ENCODE peak calls at places on chromosomes 4 and X, in four cellular contexts. I is GM12865, F is AG10803, C is mesothelial cell of epicardium. S is an unnamed sample.

GRCh38 chrX:74449322-74449936 is 28.1 kb downstream of the SLC16A2 start:
- DNase-seq in C (no peak), F (no peak), I (no peak), S (no peak)

GRCh38 chrX:2960861-2961515 is 31.8 kb upstream of the ARSD start:
- DNase-seq in F (no peak), C (no peak), I (no peak), S (no peak)

GRCh38 chr4:142351958-142352357 is 494.1 kb downstream of the INPP4B start:
- DNase-seq in F (no peak), C (no peak), I (no peak), S (no peak)

GRCh38 chr4:24763631-24764302 is 31.6 kb upstream of the SOD3 start:
- DNase-seq in C (no peak), I (no peak), F (peak), S (peak)

GRCh38 chr4:86178216-86178615 is 181.6 kb downstream of the MAPK10 start:
- DNase-seq in C (no peak), I (no peak), F (no peak), S (no peak)

GRCh38 chrX:15737188-15737956 is 698 bp upstream of the CA5B start:
- DNase-seq in F (no peak), C (no peak), I (peak), S (no peak)

GRCh38 chrX:47683171-47684145 is 24.5 kb upstream of the UXT start:
- DNase-seq in C (no peak), I (no peak), F (no peak), S (no peak)

GRCh38 chrX:17547658-17548057 is 172.7 kb downstream of the NHS start:
- DNase-seq in I (peak), C (no peak), F (peak), S (peak)

GRCh38 chr4:38860788-38861424 is 4.3 kb upstream of the TLR6 start:
- DNase-seq in C (no peak), F (peak), I (peak), S (no peak)

GRCh38 chr4:44629280-44629866 is 22.1 kb downstream of the YIPF7 start:
- DNase-seq in F (peak), I (peak), C (peak), S (peak)

GRCh38 chr4:38672247-38673071 is 8.5 kb downstream of the KLF3 start:
- DNase-seq in I (no peak), F (no peak), C (no peak), S (no peak)

GRCh38 chr4:164606478-164606877 is 147.5 kb upstream of the SMIM31 start:
- DNase-seq in I (peak), F (no peak), C (no peak), S (no peak)

GRCh38 chr4:24772061-24772705 is 23.2 kb upstream of the SOD3 start:
- DNase-seq in I (no peak), F (peak), C (no peak), S (no peak)

GRCh38 chrX:39242187-39242586 is 440.9 kb downstream of the MID1IP1 start:
- DNase-seq in F (no peak), I (peak), C (no peak), S (no peak)

GRCh38 chr4:12583286-12583685 is 900.9 kb downstream of the RAB28 start:
- DNase-seq in I (no peak), C (no peak), F (no peak), S (no peak)

GRCh38 chr4:74055498-74055897 is 17.0 kb upstream of the CXCL3 start:
- DNase-seq in I (no peak), F (no peak), C (no peak), S (no peak)

GRCh38 chrX:38108364-38108763 is 102.0 kb downstream of the SYTL5 start:
- DNase-seq in C (no peak), F (no peak), I (no peak), S (no peak)

GRCh38 chrX:103607385-103608304 is at the start of gene TCEAL3:
- DNase-seq in I (peak), C (peak), F (peak), S (no peak)
- TF ChIP-seq CTCF in I (no peak), C (no peak), F (no peak), S (no peak)

GRCh38 chr4:179625391-179625790 is 2183.2 kb upstream of the AGA start:
- DNase-seq in C (no peak), F (no peak), I (no peak), S (no peak)
- TF ChIP-seq CTCF in C (no peak), F (no peak), I (no peak), S (no peak)

GRCh38 chr4:113077611-113078010 is 28.2 kb downstream of the ANK2 start:
- DNase-seq in F (no peak), I (no peak), C (no peak), S (no peak)
- TF ChIP-seq CTCF in F (no peak), I (no peak), C (no peak), S (no peak)

DNA sequence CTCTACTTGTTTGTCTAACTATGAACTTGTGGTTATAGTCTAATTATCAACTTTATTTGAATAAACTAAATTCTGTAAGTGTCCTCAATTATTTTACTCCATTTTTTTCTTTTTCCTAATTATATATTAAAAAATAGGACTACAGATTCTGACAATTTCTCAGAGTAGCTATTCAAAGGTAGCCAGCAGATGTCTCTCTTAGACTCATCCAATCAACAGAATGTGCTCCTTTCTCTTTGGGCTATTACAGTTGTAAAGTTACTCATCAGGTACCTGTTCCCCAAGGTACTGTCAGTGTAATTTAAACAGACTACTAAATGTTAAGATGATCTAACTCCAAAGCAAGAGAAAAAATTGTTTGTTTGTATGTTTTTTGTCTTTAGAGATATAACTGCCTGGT is 248.6 kb downstream of the PCDH18 start:
- DNase-seq in I (no peak), F (peak), C (no peak), S (peak)
- TF ChIP-seq CTCF in I (no peak), F (peak), C (no peak), S (peak)

GRCh38 chrX:112731793-112732192 is 52.1 kb upstream of the LHFPL1 start:
- DNase-seq in I (peak), F (peak), C (no peak), S (no peak)
- TF ChIP-seq CTCF in I (peak), F (peak), C (no peak), S (no peak)

GRCh38 chr4:21192367-21192766 is 492.1 kb downstream of the PACRGL start:
- DNase-seq in C (no peak), F (no peak), I (no peak), S (no peak)
- TF ChIP-seq CTCF in C (peak), F (no peak), I (no peak), S (peak)